ENCODE peak calls at places on chromosomes 1 and 21, in eight cellular contexts. G, I, K, M, J, T, F and C are unnamed samples.

GRCh38 chr1:22190731-22191130 is 47.8 kb upstream of the WNT4 start:
- DNase-seq in G (no peak), I (no peak), K (no peak), M (no peak), J (peak; percentile 1), T (no peak), F (no peak), C (no peak)

GRCh38 chr1:212605441-212605976 is 3.1 kb upstream of the ATF3 start:
- DNase-seq in G (no peak), I (no peak), K (no peak), M (peak; percentile 19), J (no peak), T (no peak), F (no peak), C (no peak)

GRCh38 chr1:212002536-212002935 is 32.8 kb downstream of the INTS7 start:
- DNase-seq in G (no peak), I (no peak), K (no peak), M (no peak), J (no peak), T (no peak), F (no peak), C (no peak)

GRCh38 chr1:74641161-74641560 is 32.4 kb downstream of the ERICH3 start:
- DNase-seq in G (no peak), I (no peak), K (no peak), M (no peak), J (no peak), T (no peak), F (no peak), C (no peak)

GRCh38 chr1:115447672-115448071 is 109.6 kb upstream of the NGF start:
- DNase-seq in G (no peak), I (no peak), K (no peak), M (no peak), J (no peak), T (no peak), F (no peak), C (no peak)

GRCh38 chr21:45860493-45861155 is 120.9 kb upstream of the COL6A1 start:
- DNase-seq in G (no peak), I (no peak), K (no peak), M (no peak), J (no peak), T (no peak), F (no peak), C (no peak)

GRCh38 chr21:16597768-16598167 is 868.0 kb downstream of the USP25 start:
- DNase-seq in G (no peak), I (no peak), K (no peak), M (no peak), J (no peak), T (no peak), F (no peak), C (no peak)

GRCh38 chr1:10257851-10258250 is 47.5 kb downstream of the KIF1B start:
- DNase-seq in G (no peak), I (no peak), K (no peak), M (peak; percentile 54), J (no peak), T (no peak), F (no peak), C (no peak)

GRCh38 chr1:14739433-14739832 is 140.9 kb downstream of the KAZN start:
- DNase-seq in G (no peak), I (no peak), K (no peak), M (no peak), J (no peak), T (no peak), F (no peak), C (no peak)

GRCh38 chr21:20998456-20998789 is 214 bp downstream of the NCAM2 start:
- DNase-seq in G (no peak), I (no peak), K (no peak), M (peak; percentile 28), J (no peak), T (no peak), F (no peak), C (no peak)

GRCh38 chr1:180928272-180929230 is 15.9 kb downstream of the KIAA1614 start:
- DNase-seq in G (no peak), I (no peak), K (no peak), M (no peak), J (no peak), T (no peak), F (no peak), C (no peak)

GRCh38 chr1:160708821-160709220 is 2.8 kb downstream of the CD48 start:
- DNase-seq in G (no peak), I (no peak), K (no peak), M (no peak), J (no peak), T (no peak), F (peak; percentile 22), C (no peak)

GRCh38 chr1:23554481-23555224 is 4.6 kb downstream of the ID3 start:
- DNase-seq in G (peak; percentile 89), I (peak; percentile 66), K (peak; percentile 86), M (peak; percentile 94), J (peak; percentile 90), T (peak; percentile 85), F (peak; percentile 83), C (peak; percentile 82)

GRCh38 chr1:119919241-119919640 is 22.9 kb upstream of the ADAM30 start:
- DNase-seq in G (no peak), I (no peak), K (no peak), M (no peak), J (no peak), T (no peak), F (no peak), C (no peak)

GRCh38 chr1:239951518-239952130 is 140.1 kb upstream of the FMN2 start:
- DNase-seq in G (peak; percentile 55), I (peak; percentile 56), K (no peak), M (peak; percentile 51), J (no peak), T (peak; percentile 73), F (peak; percentile 45), C (no peak)

GRCh38 chr1:91829293-91830153 is 56.4 kb downstream of the TGFBR3 start:
- DNase-seq in G (no peak), I (no peak), K (no peak), M (no peak), J (no peak), T (no peak), F (no peak), C (no peak)

GRCh38 chr1:91831132-91831930 is 54.6 kb downstream of the TGFBR3 start:
- DNase-seq in G (no peak), I (no peak), K (no peak), M (no peak), J (no peak), T (peak; percentile 86), F (no peak), C (no peak)

GRCh38 chr1:91828583-91829281 is 57.2 kb downstream of the TGFBR3 start:
- DNase-seq in G (no peak), I (no peak), K (no peak), M (no peak), J (no peak), T (no peak), F (no peak), C (no peak)

GRCh38 chr1:91828007-91828321 is 58.0 kb downstream of the TGFBR3 start:
- DNase-seq in G (no peak), I (no peak), K (no peak), M (no peak), J (no peak), T (no peak), F (no peak), C (no peak)

DNA sequence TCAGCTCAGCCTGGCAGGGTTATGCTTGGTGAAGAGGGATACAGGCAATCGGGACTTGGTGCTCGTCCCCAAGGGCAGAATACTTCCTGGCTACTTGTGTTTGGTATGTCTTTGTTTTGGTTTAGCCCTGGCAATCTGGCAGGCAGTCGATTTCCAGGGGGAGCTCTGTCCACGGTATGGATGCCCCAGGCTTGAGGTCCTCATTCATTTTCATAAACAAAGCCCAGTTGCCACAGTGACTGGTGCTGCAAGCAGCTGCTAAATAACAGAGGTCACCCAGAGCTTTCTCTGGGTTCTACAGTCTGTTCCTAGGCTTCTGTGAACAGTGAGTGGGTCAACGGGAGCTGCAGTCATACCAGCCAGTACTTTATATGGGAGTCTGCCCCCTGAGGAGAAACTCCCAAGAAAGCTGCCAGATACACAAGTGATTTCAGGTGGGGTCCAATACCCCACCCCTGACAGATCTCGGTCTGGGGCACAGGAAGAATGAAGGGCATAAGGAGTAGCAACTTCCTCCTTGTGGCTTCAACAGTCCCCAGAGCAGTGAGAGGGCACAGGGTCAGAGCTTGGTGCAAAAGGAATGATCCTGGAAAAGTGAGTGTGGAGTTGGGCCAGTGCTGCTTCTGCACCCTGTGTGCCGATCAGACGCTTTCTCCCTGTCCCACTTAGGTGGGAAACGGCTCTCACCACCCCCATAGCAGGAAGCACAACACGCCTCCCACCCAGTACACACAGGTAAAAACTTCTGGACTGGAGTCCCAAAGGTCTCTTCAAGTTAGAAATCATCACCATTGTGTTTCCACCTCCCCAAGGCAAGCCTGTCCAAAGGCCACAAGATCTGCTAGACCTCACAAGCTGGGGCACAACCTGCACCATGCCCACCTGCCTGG is 55.5 kb downstream of the TGFBR3 start:
- DNase-seq in G (peak; percentile 87), I (peak; percentile 21), K (no peak), M (peak; percentile 95), J (peak; percentile 72), T (peak; percentile 91), F (no peak), C (no peak)
- H3K4me1 ChIP-seq in G (peaks cover 17% of the 10 kb centered on the region), I (peaks cover 73% of the 10 kb centered on the region), K (peaks cover 30% of the 10 kb centered on the region), M (peaks cover 4% of the 10 kb centered on the region), J (peaks cover 46% of the 10 kb centered on the region), T (peaks cover 12% of the 10 kb centered on the region), F (peaks cover 18% of the 10 kb centered on the region), C (peaks cover 8% of the 10 kb centered on the region)

DNA sequence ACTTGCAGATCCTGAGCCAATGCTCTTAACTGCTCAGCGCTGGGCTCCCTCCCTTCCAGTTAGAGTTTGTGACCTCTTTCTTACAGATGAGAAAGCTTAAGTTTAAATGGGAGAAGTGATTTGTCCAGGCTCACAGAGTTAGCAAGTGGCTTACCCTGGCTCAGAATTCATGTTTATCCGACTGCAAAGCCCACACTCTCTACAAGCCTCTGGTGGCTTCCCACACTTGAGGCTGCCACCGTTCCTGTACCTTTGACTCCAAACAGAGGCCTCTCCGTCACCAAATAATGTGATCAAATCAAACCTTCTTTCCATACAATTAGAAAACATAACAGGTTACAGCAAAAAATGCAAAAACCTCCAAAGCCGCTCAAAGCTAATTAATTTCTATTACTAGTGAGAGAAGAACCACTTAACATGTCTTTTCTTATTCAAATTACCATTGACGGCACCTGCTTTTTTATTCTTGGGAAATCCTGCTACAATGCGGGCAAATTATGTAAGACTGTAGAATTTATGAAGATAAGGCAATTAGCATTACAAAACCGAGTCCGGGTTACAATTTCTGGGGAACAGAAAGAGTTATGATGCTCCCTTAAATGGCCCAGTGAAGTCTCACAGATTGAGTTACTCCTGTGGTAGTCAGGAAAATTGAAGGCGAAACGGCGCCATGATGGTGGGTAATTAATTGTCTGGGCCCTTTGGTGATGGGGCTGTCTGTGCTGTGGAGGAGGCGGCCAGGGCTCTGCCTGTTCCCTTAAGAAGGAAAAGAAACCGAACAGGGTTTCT is 324.3 kb upstream of the POU3F1 start:
- DNase-seq in G (no peak), I (no peak), K (no peak), M (no peak), J (no peak), T (no peak), F (no peak), C (no peak)
- H3K27ac ChIP-seq in G (no peak overlapping the region), I (no peak overlapping the region), K (no peak overlapping the region), M (no peak overlapping the region), J (no peak overlapping the region), T (no peak overlapping the region), F (no peak overlapping the region), C (no peak overlapping the region)

GRCh38 chr1:226680653-226681052 is 58.4 kb downstream of the ITPKB start:
- DNase-seq in G (no peak), I (no peak), K (no peak), M (no peak), J (no peak), T (no peak), F (no peak), C (no peak)
- H3K4me1 ChIP-seq in G (peaks cover 37% of the 10 kb centered on the region), I (peaks cover 11% of the 10 kb centered on the region), K (peaks cover 90% of the 10 kb centered on the region), M (peaks cover 12% of the 10 kb centered on the region), J (peaks cover 81% of the 10 kb centered on the region), T (peaks cover 16% of the 10 kb centered on the region), F (peaks cover 100% of the 10 kb centered on the region), C (peaks cover 96% of the 10 kb centered on the region)

GRCh38 chr1:229563701-229564100 is 5.2 kb upstream of the ABCB10 start:
- DNase-seq in G (peak; percentile 66), I (no peak), K (peak; percentile 41), M (no peak), J (no peak), T (peak; percentile 77), F (no peak), C (no peak)
- H3K27ac ChIP-seq in G (no peak overlapping the region), I (no peak overlapping the region), K (no peak overlapping the region), M (no peak overlapping the region), J (peak overlapping the region; percentile 42), T (no peak overlapping the region), F (no peak overlapping the region), C (no peak overlapping the region)